ENCODE peak calls at places on chromosomes 12 and 14, in seven cellular contexts. G, N, F, U, L, D and I are unnamed samples.
A peak's percentile ranks its signal among the peaks of the same experiment; 100 is the strongest.

GRCh38 chr12:88108021-88108420 is 33.9 kb downstream of the CEP290 start:
- DNase-seq in L (no peak), D (no peak), N (no peak), G (no peak), U (no peak), F (no peak), I (no peak)

GRCh38 chr14:73272393-73272792 is 35.1 kb downstream of the PAPLN start:
- DNase-seq in U (no peak), F (no peak), N (no peak), L (no peak), G (no peak), D (no peak), I (no peak)

GRCh38 chr12:45720069-45720468 is 9.4 kb upstream of the ARID2 start:
- DNase-seq in G (no peak), N (no peak), L (no peak), F (no peak), U (no peak), D (no peak), I (no peak)

GRCh38 chr12:107492393-107493134 is 193.0 kb upstream of the PWP1 start:
- DNase-seq in G (no peak), L (no peak), D (no peak), N (no peak), F (no peak), U (no peak), I (no peak)

GRCh38 chr14:90796319-90796718 is 19.9 kb downstream of the TTC7B start:
- DNase-seq in D (no peak), U (no peak), L (no peak), F (no peak), N (no peak), G (no peak), I (no peak)

GRCh38 chr12:16307843-16308475 is 30.5 kb upstream of the SLC15A5 start:
- DNase-seq in U (no peak), D (no peak), L (no peak), G (no peak), N (no peak), F (no peak), I (no peak)

GRCh38 chr12:29616664-29617409 is 119.4 kb upstream of the OVCH1 start:
- DNase-seq in G (peak; percentile 58), F (no peak), L (no peak), D (no peak), U (no peak), N (no peak), I (no peak)

GRCh38 chr12:51846209-51846779 is 2.2 kb downstream of the FIGNL2 start:
- DNase-seq in G (peak; percentile 80), D (no peak), N (no peak), F (no peak), U (no peak), L (no peak), I (no peak)

GRCh38 chr12:94618995-94619695 is 31.2 kb downstream of the TMCC3 start:
- DNase-seq in G (peak; percentile 79), U (no peak), N (no peak), D (no peak), L (peak; percentile 64), F (no peak), I (no peak)

GRCh38 chr12:3904999-3905398 is 31.8 kb upstream of the PARP11 start:
- DNase-seq in D (no peak), F (no peak), L (no peak), G (no peak), N (no peak), U (no peak), I (no peak)

GRCh38 chr12:110718222-110718908 is 24.3 kb downstream of the PPP1CC start:
- DNase-seq in N (no peak), U (no peak), D (no peak), G (no peak), F (no peak), L (no peak), I (no peak)

GRCh38 chr14:56273949-56274348 is 155.7 kb downstream of the PELI2 start:
- DNase-seq in U (no peak), G (no peak), D (no peak), N (no peak), L (no peak), F (no peak), I (no peak)

GRCh38 chr12:70759161-70759918 is 122.1 kb upstream of the PTPRB start:
- DNase-seq in U (no peak), N (no peak), D (no peak), L (no peak), F (no peak), G (peak; percentile 30), I (no peak)

GRCh38 chr12:1552171-1552570 is 42.2 kb downstream of the FBXL14 start:
- DNase-seq in F (no peak), G (no peak), U (no peak), N (no peak), D (no peak), L (no peak), I (no peak)

GRCh38 chr12:1197264-1198018 is 206.4 kb downstream of the ERC1 start:
- DNase-seq in G (no peak), L (no peak), F (no peak), U (no peak), N (no peak), D (no peak), I (no peak)

GRCh38 chr14:100688598-100689499 is 37.8 kb upstream of the DLK1 start:
- DNase-seq in G (peak; percentile 97), D (no peak), F (no peak), L (peak; percentile 29), U (no peak), N (no peak), I (no peak)

GRCh38 chr14:99176156-99176945 is 95.6 kb downstream of the BCL11B start:
- DNase-seq in U (no peak), D (no peak), L (no peak), G (no peak), F (no peak), N (no peak), I (no peak)

GRCh38 chr14:90495357-90496276 is 98.8 kb downstream of the CALM1 start:
- DNase-seq in U (no peak), N (no peak), F (no peak), G (peak; percentile 94), D (no peak), L (peak; percentile 44), I (no peak)

GRCh38 chr12:57874166-57875108 is 27.9 kb upstream of the CTDSP2 start:
- DNase-seq in D (no peak), F (no peak), N (no peak), U (no peak), G (peak; percentile 25), L (no peak), I (no peak)

GRCh38 chr14:103118019-103118662 is 5.1 kb upstream of the TNFAIP2 start:
- DNase-seq in F (peak; percentile 28), N (no peak), L (no peak), U (no peak), D (peak; percentile 87), G (peak; percentile 89), I (no peak)

GRCh38 chr12:40959041-40959440 is 229.1 kb upstream of the PDZRN4 start:
- DNase-seq in N (no peak), F (no peak), L (peak; percentile 6), G (no peak), U (no peak), D (no peak), I (no peak)

GRCh38 chr12:55720894-55721444 is 776 bp downstream of the RDH5 start:
- DNase-seq in D (peak; percentile 56), L (peak; percentile 70), G (peak; percentile 94), N (peak; percentile 86), F (peak; percentile 82), U (peak; percentile 42), I (no peak)

GRCh38 chr12:79069009-79069408 is 204.4 kb downstream of the SYT1 start:
- DNase-seq in N (no peak), U (no peak), F (no peak), G (no peak), L (no peak), D (no peak), I (no peak)

GRCh38 chr12:46373303-46374182 is 970 bp upstream of the SLC38A2 start:
- DNase-seq in D (peak; percentile 51), L (no peak), N (peak; percentile 66), U (peak; percentile 6), G (peak; percentile 87), F (no peak), I (peak; percentile 67)

GRCh38 chr14:65517635-65518542 is 105.4 kb downstream of the FUT8 start:
- DNase-seq in G (no peak), N (no peak), F (no peak), D (no peak), U (no peak), L (no peak), I (no peak)

GRCh38 chr14:74739293-74740030 is 23.7 kb upstream of the YLPM1 start:
- DNase-seq in D (no peak), U (no peak), F (no peak), G (no peak), N (no peak), L (no peak), I (no peak)

GRCh38 chr14:35332517-35333346 is 40.5 kb downstream of the PSMA6 start:
- DNase-seq in G (no peak), D (no peak), L (no peak), N (no peak), F (no peak), U (no peak), I (no peak)

GRCh38 chr14:52703664-52704063 is 3.3 kb upstream of the PSMC6 start:
- DNase-seq in U (no peak), F (no peak), D (no peak), G (no peak), N (no peak), L (no peak), I (no peak)
- H3K27ac ChIP-seq in U (no peak overlapping the region), F (no peak overlapping the region), D (no peak overlapping the region), G (peak overlapping the region; percentile 48), N (no peak overlapping the region), L (no peak overlapping the region), I (peak overlapping the region; percentile 5)

GRCh38 chr14:21023817-21024667 is 819 bp downstream of the NDRG2 start:
- DNase-seq in F (no peak), G (peak; percentile 79), L (no peak), N (no peak), D (no peak), U (no peak), I (no peak)
- H3K27ac ChIP-seq in F (peak overlapping the region; percentile 89), G (no peak overlapping the region), L (no peak overlapping the region), N (peak overlapping the region; percentile 80), D (peak overlapping the region; percentile 99), U (peak overlapping the region; percentile 98), I (peak overlapping the region; percentile 97)

GRCh38 chr14:24437736-24438067 is 4.9 kb downstream of the SDR39U1 start:
- DNase-seq in L (no peak), U (no peak), N (no peak), F (no peak), D (no peak), G (no peak), I (no peak)
- H3K27ac ChIP-seq in L (no peak overlapping the region), U (no peak overlapping the region), N (no peak overlapping the region), F (no peak overlapping the region), D (peak overlapping the region; percentile 100), G (no peak overlapping the region), I (peak overlapping the region; percentile 77)

DNA sequence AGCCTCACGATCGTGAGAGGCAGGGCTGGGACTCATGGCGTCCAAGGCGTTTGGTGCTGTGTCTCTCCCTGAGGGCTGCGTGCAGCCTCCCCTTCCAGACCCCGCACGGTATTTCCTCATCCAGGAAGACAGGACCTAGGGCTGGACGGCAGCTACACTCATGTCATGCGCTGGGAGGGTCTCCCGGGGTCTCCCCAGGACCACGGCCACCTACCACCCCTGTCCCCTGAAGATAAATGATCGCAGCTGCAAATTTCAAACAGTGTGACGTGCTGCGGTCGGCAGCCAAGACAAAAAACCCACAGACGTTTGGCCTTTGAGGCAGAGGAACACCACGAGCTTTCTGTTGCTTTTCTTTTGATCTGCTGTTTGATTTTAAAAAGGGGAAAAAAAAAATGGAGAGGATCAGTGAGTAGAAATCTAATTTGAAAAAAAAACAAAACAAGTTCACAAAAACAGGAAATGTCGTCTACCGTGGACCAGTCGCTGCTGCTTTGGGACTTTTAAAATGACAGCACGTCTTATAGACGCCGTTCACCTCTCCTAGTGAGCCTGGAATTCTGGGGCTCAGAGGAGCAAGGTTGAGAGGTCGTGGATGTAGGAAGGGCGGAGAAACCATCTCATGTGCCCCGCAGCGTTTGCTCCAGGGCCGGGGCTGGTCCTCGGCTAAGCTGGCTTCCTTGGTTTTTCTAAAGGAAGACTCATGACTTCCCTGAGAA is 237.6 kb downstream of the SLC41A2 start:
- DNase-seq in L (peak; percentile 13), G (no peak), D (no peak), U (no peak), N (no peak), F (no peak), I (no peak)
- H3K27ac ChIP-seq in L (no peak overlapping the region), G (peak overlapping the region; percentile 58), D (peak overlapping the region; percentile 43), U (peak overlapping the region; percentile 55), N (peak overlapping the region; percentile 72), F (peak overlapping the region; percentile 23), I (peak overlapping the region; percentile 81)